ENCODE peak calls at places on chromosomes 13 and 19, in six cellular contexts. L, F, N, U, A and S are unnamed samples.
A peak's percentile ranks its signal among the peaks of the same experiment; 100 is the strongest.

GRCh38 chr13:91017669-91018053 is 329.8 kb upstream of the MIR17HG start:
- DNase-seq in N (no peak), A (peak; percentile 31), U (no peak), L (peak; percentile 61), F (no peak), S (no peak)

GRCh38 chr19:41940443-41941409 is 12.5 kb upstream of the ERFL start:
- DNase-seq in L (no peak), U (peak; percentile 69), N (peak; percentile 52), F (no peak), A (no peak), S (no peak)

GRCh38 chr13:27952931-27953670 is 16.0 kb downstream of the CDX2 start:
- DNase-seq in N (no peak), A (no peak), L (no peak), U (no peak), F (peak; percentile 36), S (no peak)

GRCh38 chr13:69683921-69684663 is 423.5 kb upstream of the ATXN8OS start:
- DNase-seq in F (peak; percentile 18), A (no peak), U (no peak), N (no peak), L (no peak), S (peak; percentile 37)

GRCh38 chr19:41997121-41997850 is 3.3 kb upstream of the ATP1A3 start:
- DNase-seq in U (peak; percentile 62), F (peak; percentile 90), L (peak; percentile 42), A (no peak), N (peak; percentile 75), S (peak; percentile 27)

GRCh38 chr13:47955836-47956235 is 45.2 kb downstream of the SUCLA2 start:
- DNase-seq in U (no peak), L (no peak), N (no peak), A (no peak), F (no peak), S (no peak)

GRCh38 chr13:30334663-30335386 is 27.5 kb upstream of the KATNAL1 start:
- DNase-seq in N (peak; percentile 18), U (peak; percentile 38), A (peak; percentile 59), L (peak; percentile 44), F (peak; percentile 64), S (no peak)

GRCh38 chr13:113638806-113639205 is 19.2 kb downstream of the ATP4B start:
- DNase-seq in F (no peak), U (no peak), N (no peak), L (no peak), A (no peak), S (no peak)

GRCh38 chr13:24161980-24162517 is 1.5 kb downstream of the SPATA13 start:
- DNase-seq in A (no peak), U (no peak), N (no peak), F (no peak), L (peak; percentile 57), S (no peak)

GRCh38 chr13:44415815-44416214 is 42.2 kb downstream of the SERP2 start:
- DNase-seq in A (no peak), L (no peak), N (no peak), U (no peak), F (no peak), S (no peak)

GRCh38 chr19:14542721-14543328 is 13.4 kb downstream of the TECR start:
- DNase-seq in A (no peak), F (no peak), N (peak; percentile 77), L (no peak), U (peak; percentile 41), S (no peak)

GRCh38 chr13:43911871-43912270 is 32.2 kb downstream of the LACC1 start:
- DNase-seq in U (no peak), A (no peak), N (no peak), L (no peak), F (no peak), S (no peak)

GRCh38 chr13:34108396-34108795 is 290.4 kb downstream of the RFC3 start:
- DNase-seq in N (no peak), L (peak; percentile 11), U (no peak), A (no peak), F (no peak), S (no peak)

GRCh38 chr19:11078893-11079292 is 10.4 kb upstream of the LDLR start:
- DNase-seq in N (no peak), U (no peak), L (no peak), A (no peak), F (no peak), S (no peak)

GRCh38 chr19:47058621-47059020 is 10.2 kb upstream of the TMEM160 start:
- DNase-seq in A (no peak), F (peak; percentile 77), L (no peak), U (no peak), N (no peak), S (no peak)

GRCh38 chr19:10604460-10604980 is 17.4 kb upstream of the AP1M2 start:
- DNase-seq in N (no peak), F (no peak), L (peak; percentile 38), U (peak; percentile 20), A (no peak), S (no peak)

GRCh38 chr19:47081095-47081494 is 32.5 kb downstream of the ZC3H4 start:
- DNase-seq in A (no peak), N (peak; percentile 26), L (peak; percentile 12), F (no peak), U (no peak), S (no peak)

GRCh38 chr19:15779756-15780476 is 7.5 kb upstream of the OR10H5 start:
- DNase-seq in L (peak; percentile 9), A (no peak), N (peak; percentile 24), F (no peak), U (no peak), S (no peak)

GRCh38 chr19:42351079-42351735 is 25.8 kb downstream of the MEGF8 start:
- DNase-seq in A (no peak), F (no peak), U (no peak), N (no peak), L (no peak), S (no peak)

GRCh38 chr19:35959040-35959967 is 23.1 kb downstream of the LRFN3 start:
- DNase-seq in F (peak; percentile 58), U (peak; percentile 63), N (peak; percentile 68), A (no peak), L (no peak), S (no peak)

GRCh38 chr19:42294471-42295137 is 7.3 kb upstream of the PRR19 start:
- DNase-seq in L (no peak), N (no peak), U (no peak), F (no peak), A (no peak), S (no peak)

GRCh38 chr13:103386341-103386740 is 320.1 kb upstream of the SLC10A2 start:
- DNase-seq in L (peak; percentile 45), N (peak; percentile 0), F (no peak), A (no peak), U (no peak), S (no peak)

GRCh38 chr19:50645107-50645506 is 4.1 kb upstream of the C19orf81 start:
- DNase-seq in N (no peak), A (no peak), L (no peak), F (no peak), U (no peak), S (no peak)

GRCh38 chr19:50646074-50646807 is 3.0 kb upstream of the C19orf81 start:
- DNase-seq in F (no peak), N (peak; percentile 72), A (peak; percentile 48), U (no peak), L (peak; percentile 80), S (no peak)

GRCh38 chr19:50648659-50649058 is 586 bp upstream of the C19orf81 start:
- DNase-seq in L (no peak), A (no peak), U (no peak), N (no peak), F (no peak), S (no peak)

GRCh38 chr19:50649433-50650391 is at the start of gene C19orf81:
- DNase-seq in A (peak; percentile 58), N (peak; percentile 38), F (peak; percentile 77), L (peak; percentile 23), U (peak; percentile 64), S (no peak)

GRCh38 chr19:50647879-50648615 is 1.2 kb upstream of the C19orf81 start:
- DNase-seq in L (no peak), F (no peak), A (no peak), U (no peak), N (no peak), S (no peak)
- H3K27ac ChIP-seq in L (no peak overlapping the region), F (no peak overlapping the region), A (no peak overlapping the region), U (no peak overlapping the region), N (no peak overlapping the region), S (no peak overlapping the region)

GRCh38 chr13:21670883-21671792 is at the start of gene FGF9:
- DNase-seq in F (peak; percentile 96), N (peak; percentile 80), L (peak; percentile 65), U (peak; percentile 84), A (peak; percentile 75), S (peak; percentile 81)
- TF ChIP-seq EZH2phosphoT487 in F (peak; percentile 69), N (no peak), L (peak; percentile 32), U (no peak), A (no peak), S (no peak)

GRCh38 chr13:32471187-32471922 is 43.4 kb upstream of the N4BP2L1 start:
- DNase-seq in F (peak; percentile 51), U (no peak), N (peak; percentile 61), L (peak; percentile 6), A (no peak), S (peak; percentile 31)
- H3K9ac ChIP-seq in F (no peak overlapping the region), U (no peak overlapping the region), N (peak overlapping the region; percentile 51), L (no peak overlapping the region), A (no peak overlapping the region), S (peak overlapping the region; percentile 85)

GRCh38 chr13:77503398-77503797 is 32.1 kb upstream of the SCEL start:
- DNase-seq in F (no peak), N (no peak), U (no peak), A (no peak), L (no peak), S (no peak)
- H3K27ac ChIP-seq in F (no peak overlapping the region), N (no peak overlapping the region), U (no peak overlapping the region), A (no peak overlapping the region), L (no peak overlapping the region), S (no peak overlapping the region)

GRCh38 chr19:768424-768823 is 17.5 kb downstream of the MISP start:
- DNase-seq in U (no peak), L (no peak), N (peak; percentile 91), A (no peak), F (no peak), S (no peak)

GRCh38 chr19:763869-764268 is 13.0 kb downstream of the MISP start:
- DNase-seq in L (no peak), F (no peak), A (no peak), N (no peak), U (no peak), S (no peak)

GRCh38 chr19:765179-765738 is 14.3 kb downstream of the MISP start:
- DNase-seq in U (no peak), L (no peak), F (no peak), A (no peak), N (no peak), S (no peak)

GRCh38 chr19:763181-763580 is 12.3 kb downstream of the MISP start:
- DNase-seq in U (no peak), F (no peak), L (no peak), N (no peak), A (no peak), S (no peak)

DNA sequence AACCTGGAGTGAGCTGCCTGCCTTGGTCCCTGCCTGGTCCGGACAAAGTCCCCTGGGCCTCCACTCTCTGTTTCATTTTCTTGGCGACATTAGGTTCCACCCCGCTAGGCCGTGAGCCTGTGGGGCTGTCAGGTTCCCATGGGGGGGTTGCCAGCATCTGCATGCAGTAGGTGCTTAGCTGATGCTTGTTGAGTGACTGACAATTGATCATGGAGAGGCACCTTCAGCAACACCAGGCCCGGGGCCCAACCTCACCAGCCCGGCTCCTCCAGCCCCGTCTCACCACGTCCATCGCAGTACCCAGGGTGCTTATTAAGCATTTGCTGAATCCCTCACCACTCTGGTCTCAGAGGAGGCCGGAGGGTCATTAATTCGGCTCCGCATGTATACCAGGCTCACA is 13.4 kb downstream of the MISP start:
- DNase-seq in L (no peak), N (no peak), U (no peak), F (no peak), A (no peak), S (no peak)
- TF ChIP-seq EZH2phosphoT487 in L (no peak), N (no peak), U (no peak), F (no peak), A (no peak), S (no peak)

GRCh38 chr13:80340643-80341097 is 256 bp downstream of the SPRY2 start:
- DNase-seq in N (peak; percentile 79), F (no peak), U (no peak), L (no peak), A (no peak), S (no peak)
- H3K9ac ChIP-seq in N (peak overlapping the region; percentile 95), F (peak overlapping the region; percentile 81), U (peak overlapping the region; percentile 95), L (peak overlapping the region; percentile 99), A (peak overlapping the region; percentile 79), S (no peak overlapping the region)